ENCODE peak calls at places on chromosomes 2 and 18, in five cellular contexts. N is IMR-90, J is neuronal stem cell, Q is mesenchymal stem cell, B is H1. L is an unnamed sample.

GRCh38 chr2:238320648-238321281 is 447 bp downstream of the TRAF3IP1 start:
- DNase-seq in N (peak), J (no peak), Q (peak), B (peak), L (peak)

GRCh38 chr2:8720741-8721140 is 38.9 kb downstream of the ID2 start:
- DNase-seq in N (no peak), J (no peak), Q (no peak), B (no peak), L (no peak)

GRCh38 chr2:96213379-96213778 is 4.8 kb upstream of the STARD7 start:
- DNase-seq in N (no peak), J (no peak), Q (no peak), B (peak), L (no peak)

GRCh38 chr2:199092419-199092818 is 365.3 kb downstream of the SATB2 start:
- DNase-seq in N (no peak), J (no peak), Q (no peak), B (no peak), L (no peak)

GRCh38 chr2:80073134-80073561 is 231.4 kb downstream of the LRRTM1 start:
- DNase-seq in N (peak), J (peak), Q (peak), B (no peak), L (peak)

GRCh38 chr2:58614259-58614658 is 373.1 kb upstream of the FANCL start:
- DNase-seq in N (no peak), J (no peak), Q (no peak), B (no peak), L (no peak)

GRCh38 chr2:26568076-26568890 is 72.9 kb downstream of the CIB4 start:
- DNase-seq in N (no peak), J (no peak), Q (no peak), B (no peak), L (no peak)

GRCh38 chr2:173982918-173983317 is 17.7 kb upstream of the SP3 start:
- DNase-seq in N (peak), J (no peak), Q (no peak), B (no peak), L (no peak)

GRCh38 chr18:45834303-45834702 is 8.8 kb downstream of the SIGLEC15 start:
- DNase-seq in N (no peak), J (no peak), Q (no peak), B (no peak), L (no peak)

GRCh38 chr2:72887032-72887835 is at the start of gene SPR:
- DNase-seq in N (peak), J (no peak), Q (peak), B (peak), L (no peak)

GRCh38 chr18:12839526-12840196 is 44.4 kb downstream of the PTPN2 start:
- DNase-seq in N (no peak), J (no peak), Q (peak), B (no peak), L (no peak)

GRCh38 chr18:76905821-76906220 is 83.5 kb downstream of the ZNF236 start:
- DNase-seq in N (no peak), J (no peak), Q (no peak), B (no peak), L (no peak)

GRCh38 chr2:139694327-139694726 is 914.1 kb upstream of the NXPH2 start:
- DNase-seq in N (no peak), J (no peak), Q (no peak), B (no peak), L (no peak)

GRCh38 chr2:135485441-135485840 is 45.6 kb downstream of the ZRANB3 start:
- DNase-seq in N (no peak), J (no peak), Q (no peak), B (no peak), L (no peak)

GRCh38 chr2:42917374-42918017 is 125.1 kb upstream of the HAAO start:
- DNase-seq in N (peak), J (no peak), Q (peak), B (no peak), L (no peak)

GRCh38 chr18:48922801-48923730 is 27.7 kb downstream of the SMAD7 start:
- DNase-seq in N (peak), J (no peak), Q (peak), B (no peak), L (peak)

GRCh38 chr2:55357164-55357563 is 62.5 kb downstream of the CCDC88A start:
- DNase-seq in N (no peak), J (no peak), Q (no peak), B (no peak), L (no peak)

GRCh38 chr18:46346896-46347630 is 242.9 kb downstream of the HAUS1 start:
- DNase-seq in N (no peak), J (no peak), Q (no peak), B (no peak), L (no peak)

GRCh38 chr2:80002761-80003160 is 301.8 kb downstream of the LRRTM1 start:
- DNase-seq in N (no peak), J (no peak), Q (no peak), B (no peak), L (no peak)

GRCh38 chr2:239020541-239021041 is 172.7 kb downstream of the TWIST2 start:
- DNase-seq in N (no peak), J (no peak), Q (no peak), B (no peak), L (no peak)

GRCh38 chr2:42102606-42103450 is 55.0 kb downstream of the PKDCC start:
- DNase-seq in N (no peak), J (peak), Q (no peak), B (peak), L (peak)

GRCh38 chr18:58049000-58049688 is 5.1 kb downstream of the NEDD4L start:
- DNase-seq in N (no peak), J (no peak), Q (no peak), B (no peak), L (no peak)

GRCh38 chr2:11154460-11155325 is 574 bp upstream of the SLC66A3 start:
- DNase-seq in N (peak), J (peak), Q (peak), B (peak), L (peak)

GRCh38 chr2:45497355-45497754 is 113.7 kb downstream of the SRBD1 start:
- DNase-seq in N (peak), J (no peak), Q (no peak), B (no peak), L (no peak)

GRCh38 chr2:45755585-45756330 is 104.3 kb downstream of the PRKCE start:
- DNase-seq in N (peak), J (no peak), Q (peak), B (no peak), L (peak)

GRCh38 chr2:223460774-223461211 is 141.4 kb downstream of the SCG2 start:
- DNase-seq in N (peak), J (no peak), Q (peak), B (no peak), L (peak)

GRCh38 chr2:96551605-96552283 is 15.2 kb downstream of the ARID5A start:
- DNase-seq in N (no peak), J (no peak), Q (no peak), B (no peak), L (no peak)

GRCh38 chr2:18551169-18551568 is 9.3 kb downstream of the RDH14 start:
- DNase-seq in N (no peak), J (no peak), Q (no peak), B (no peak), L (no peak)

GRCh38 chr2:44974064-44974715 is 32.7 kb downstream of the SIX3 start:
- DNase-seq in N (peak), J (peak), Q (peak), B (peak), L (peak)

GRCh38 chr2:108858894-108859293 is 72.3 kb downstream of the CCDC138 start:
- DNase-seq in N (peak), J (no peak), Q (no peak), B (no peak), L (no peak)

GRCh38 chr2:99821572-99822369 is 320.6 kb downstream of the AFF3 start:
- DNase-seq in N (peak), J (no peak), Q (peak), B (no peak), L (peak)

DNA sequence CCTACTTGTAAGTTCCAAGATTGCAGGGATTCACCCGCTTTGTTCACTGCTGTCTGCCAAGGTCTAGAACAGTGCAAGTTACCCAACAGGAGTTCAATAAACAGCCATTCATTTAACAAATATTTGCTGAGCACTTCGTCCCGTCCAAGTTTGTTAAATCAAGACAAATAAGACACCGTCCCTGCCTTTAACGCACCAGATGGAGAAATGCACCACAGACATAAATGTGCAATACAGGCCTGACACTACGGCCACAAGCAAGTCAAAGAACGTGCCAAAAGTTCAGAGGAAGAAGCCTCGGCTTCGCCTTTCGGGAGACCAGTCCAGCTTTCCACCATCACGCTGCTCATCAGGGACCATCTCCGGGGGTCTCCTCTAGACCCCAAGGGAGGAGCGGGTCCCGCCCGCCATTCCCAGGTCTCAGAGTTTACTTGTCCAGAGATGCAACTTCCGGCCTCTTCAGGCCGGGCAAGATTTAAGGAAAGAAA is 429 bp downstream of the C2orf76 start:
- DNase-seq in N (peak), J (no peak), Q (peak), B (no peak), L (no peak)
- H3K18ac ChIP-seq in N (peak), J (peak), Q (peak), B (peak), L (peak)

DNA sequence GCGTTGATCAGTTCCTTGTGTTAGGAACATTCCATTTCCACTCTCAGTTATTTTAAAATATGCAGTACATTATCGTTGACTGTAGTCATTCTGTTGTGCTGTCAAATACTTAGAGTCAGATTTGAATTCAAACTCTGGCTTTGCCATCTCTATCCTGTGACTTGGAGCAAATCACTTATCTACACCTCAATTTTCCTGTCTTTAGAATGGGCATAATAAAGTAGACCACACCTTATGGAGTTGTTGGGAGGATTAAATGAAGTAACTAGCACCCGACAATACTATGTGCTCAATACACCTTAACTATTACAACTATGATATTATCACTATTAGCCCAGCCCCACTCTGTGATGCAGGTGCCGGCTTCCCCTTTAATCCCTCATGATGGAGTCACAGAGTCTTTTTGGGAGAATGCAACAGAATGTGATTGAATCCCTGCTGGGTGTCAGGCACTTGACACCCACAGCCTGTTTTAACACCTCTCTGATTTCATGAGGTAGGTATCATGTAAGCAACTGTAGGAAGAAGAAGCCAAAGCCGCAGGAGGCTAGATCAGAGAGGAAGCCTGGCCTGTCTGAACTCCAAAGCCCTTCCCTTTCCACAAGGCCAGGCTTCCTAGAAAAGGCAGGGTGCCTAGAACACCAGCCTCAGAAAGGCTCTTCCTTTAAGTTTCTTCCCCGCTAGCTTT is 308.4 kb downstream of the NAPG start:
- DNase-seq in N (no peak), J (no peak), Q (no peak), B (no peak), L (peak)
- H2BK5ac ChIP-seq in N (no peak), J (no peak), Q (no peak), B (no peak), L (no peak)

GRCh38 chr2:237295889-237296480 is 118.0 kb downstream of the COL6A3 start:
- DNase-seq in N (no peak), J (no peak), Q (no peak), B (no peak), L (no peak)
- H3K18ac ChIP-seq in N (peak), J (no peak), Q (peak), B (no peak), L (no peak)

DNA sequence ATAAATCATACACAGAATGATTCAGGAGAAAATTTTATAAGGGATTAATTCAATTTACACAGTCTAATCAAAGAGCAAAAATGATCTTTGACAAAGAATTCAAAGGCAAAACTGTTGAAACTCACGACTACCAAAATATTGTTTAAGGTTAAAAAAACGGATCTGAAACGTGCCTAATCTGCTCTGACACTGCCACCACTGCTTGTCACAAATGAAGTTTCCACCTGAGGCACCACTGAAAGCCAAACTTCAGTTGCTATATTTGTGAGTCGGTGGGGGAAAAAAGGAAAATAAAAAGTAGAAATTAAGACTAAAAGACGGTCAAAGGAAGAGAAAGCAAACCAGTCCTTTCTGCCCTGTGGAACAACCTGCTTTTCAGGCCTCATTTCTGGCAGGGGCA is 140.6 kb upstream of the DNMT3A start:
- DNase-seq in N (no peak), J (no peak), Q (no peak), B (no peak), L (no peak)
- H2BK5ac ChIP-seq in N (no peak), J (no peak), Q (no peak), B (no peak), L (no peak)

GRCh38 chr2:22970991-22971390 is 414.0 kb upstream of the KLHL29 start:
- DNase-seq in N (no peak), J (no peak), Q (no peak), B (no peak), L (no peak)
- H3K18ac ChIP-seq in N (no peak), J (peak), Q (no peak), B (no peak), L (no peak)

L was measured in mesendoderm.